ENCODE peak calls at places on chromosomes 16 and 17, in six cellular contexts. One of them, this sample, is unnamed.

GRCh38 chr17:49101054-49101534 is 31.5 kb upstream of the B4GALNT2 start:
- DNase-seq in left ventricle myocardium inferior: no peak
- DNase-seq in lower leg skin: peak
- DNase-seq in transverse colon: no peak
- DNase-seq in neural progenitor cell: no peak
- DNase-seq in adipocyte: no peak
- DNase-seq in this sample: no peak

GRCh38 chr16:31134091-31134571 is 1.4 kb downstream of the PRSS8 start:
- DNase-seq in adipocyte: no peak
- DNase-seq in left ventricle myocardium inferior: no peak
- DNase-seq in lower leg skin: no peak
- DNase-seq in neural progenitor cell: no peak
- DNase-seq in transverse colon: no peak
- DNase-seq in this sample: no peak

GRCh38 chr16:19105891-19106624 is 7.7 kb upstream of the ITPRIPL2 start:
- DNase-seq in transverse colon: no peak
- DNase-seq in lower leg skin: peak
- DNase-seq in adipocyte: no peak
- DNase-seq in neural progenitor cell: no peak
- DNase-seq in left ventricle myocardium inferior: peak
- DNase-seq in this sample: no peak

GRCh38 chr17:16486373-16487250 is 5.4 kb downstream of the LRRC75A start:
- DNase-seq in neural progenitor cell: peak
- DNase-seq in left ventricle myocardium inferior: peak
- DNase-seq in adipocyte: peak
- DNase-seq in lower leg skin: peak
- DNase-seq in transverse colon: peak
- DNase-seq in this sample: peak

GRCh38 chr17:80899402-80900268 is 92.0 kb upstream of the CHMP6 start:
- DNase-seq in transverse colon: peak
- DNase-seq in neural progenitor cell: peak
- DNase-seq in adipocyte: peak
- DNase-seq in lower leg skin: no peak
- DNase-seq in left ventricle myocardium inferior: no peak
- DNase-seq in this sample: peak

GRCh38 chr16:27169511-27170071 is 33.7 kb upstream of the KDM8 start:
- DNase-seq in neural progenitor cell: peak
- DNase-seq in lower leg skin: no peak
- DNase-seq in transverse colon: peak
- DNase-seq in adipocyte: peak
- DNase-seq in left ventricle myocardium inferior: no peak
- DNase-seq in this sample: peak

GRCh38 chr16:89246383-89246902 is 28.9 kb downstream of the ZNF778 start:
- DNase-seq in transverse colon: no peak
- DNase-seq in left ventricle myocardium inferior: no peak
- DNase-seq in adipocyte: no peak
- DNase-seq in neural progenitor cell: no peak
- DNase-seq in lower leg skin: no peak
- DNase-seq in this sample: no peak

GRCh38 chr17:71441098-71441497 is 679.7 kb upstream of the SOX9 start:
- DNase-seq in transverse colon: no peak
- DNase-seq in neural progenitor cell: no peak
- DNase-seq in lower leg skin: no peak
- DNase-seq in adipocyte: peak
- DNase-seq in left ventricle myocardium inferior: no peak
- DNase-seq in this sample: peak

GRCh38 chr17:42276359-42276608 is at the start of gene STAT5B:
- DNase-seq in transverse colon: peak
- DNase-seq in lower leg skin: peak
- DNase-seq in adipocyte: peak
- DNase-seq in neural progenitor cell: peak
- DNase-seq in left ventricle myocardium inferior: peak
- DNase-seq in this sample: peak

GRCh38 chr16:84559311-84559932 is 55.0 kb upstream of the MEAK7 start:
- DNase-seq in left ventricle myocardium inferior: no peak
- DNase-seq in adipocyte: no peak
- DNase-seq in lower leg skin: no peak
- DNase-seq in neural progenitor cell: no peak
- DNase-seq in transverse colon: peak
- DNase-seq in this sample: no peak

DNA sequence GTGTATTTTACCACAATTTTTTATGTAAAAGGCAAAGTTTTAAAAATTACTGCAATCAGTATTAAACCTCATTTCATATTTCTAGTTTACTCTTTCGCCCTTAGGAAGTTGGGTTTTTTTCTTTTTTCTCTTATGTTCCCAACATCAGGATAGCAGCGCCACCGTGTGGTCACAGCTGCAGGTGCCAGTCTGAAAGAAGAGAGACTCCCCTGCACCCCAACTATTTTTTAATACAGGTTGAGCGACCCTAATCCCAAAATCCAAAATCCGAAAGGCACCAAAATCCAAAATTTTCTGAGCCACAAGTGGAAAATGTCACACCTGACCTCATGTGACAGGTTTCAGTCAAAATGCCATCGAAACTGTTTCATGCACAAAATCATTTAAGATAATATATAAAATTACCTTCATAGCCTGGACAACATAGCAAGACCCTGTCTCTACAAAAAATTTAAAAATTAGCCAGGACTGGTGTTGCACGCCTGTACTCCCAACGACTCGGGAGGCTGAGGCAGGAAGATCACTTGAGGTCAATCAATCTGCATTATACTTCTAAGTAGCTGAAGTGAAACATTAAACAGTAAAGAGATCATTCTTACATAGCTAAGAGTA is 21.8 kb upstream of the ASGR2 start:
- DNase-seq in adipocyte: peak
- DNase-seq in transverse colon: peak
- DNase-seq in neural progenitor cell: peak
- DNase-seq in left ventricle myocardium inferior: peak
- DNase-seq in lower leg skin: peak
- DNase-seq in this sample: peak
- H3K4me3 ChIP-seq in adipocyte: no peak
- H3K4me3 ChIP-seq in transverse colon: no peak
- H3K4me3 ChIP-seq in neural progenitor cell: no peak
- H3K4me3 ChIP-seq in left ventricle myocardium inferior: no peak
- H3K4me3 ChIP-seq in lower leg skin: no peak
- H3K4me3 ChIP-seq in this sample: no peak

GRCh38 chr17:55303008-55303493 is 38.3 kb downstream of the HLF start:
- DNase-seq in lower leg skin: no peak
- DNase-seq in transverse colon: no peak
- DNase-seq in neural progenitor cell: no peak
- DNase-seq in adipocyte: no peak
- DNase-seq in left ventricle myocardium inferior: no peak
- DNase-seq in this sample: no peak

GRCh38 chr17:55300479-55301290 is 35.9 kb downstream of the HLF start:
- DNase-seq in lower leg skin: no peak
- DNase-seq in left ventricle myocardium inferior: no peak
- DNase-seq in neural progenitor cell: no peak
- DNase-seq in transverse colon: no peak
- DNase-seq in adipocyte: no peak
- DNase-seq in this sample: no peak

GRCh38 chr17:55301521-55302406 is 37.0 kb downstream of the HLF start:
- DNase-seq in transverse colon: no peak
- DNase-seq in neural progenitor cell: no peak
- DNase-seq in adipocyte: peak
- DNase-seq in left ventricle myocardium inferior: no peak
- DNase-seq in lower leg skin: no peak
- DNase-seq in this sample: no peak

GRCh38 chr17:55303701-55304145 is 39.0 kb downstream of the HLF start:
- DNase-seq in adipocyte: peak
- DNase-seq in transverse colon: no peak
- DNase-seq in left ventricle myocardium inferior: no peak
- DNase-seq in neural progenitor cell: no peak
- DNase-seq in lower leg skin: no peak
- DNase-seq in this sample: no peak

GRCh38 chr17:55302407-55302787 is 37.6 kb downstream of the HLF start:
- DNase-seq in left ventricle myocardium inferior: no peak
- DNase-seq in transverse colon: no peak
- DNase-seq in adipocyte: no peak
- DNase-seq in lower leg skin: no peak
- DNase-seq in neural progenitor cell: no peak
- DNase-seq in this sample: no peak
- H3K4me3 ChIP-seq in left ventricle myocardium inferior: no peak
- H3K4me3 ChIP-seq in transverse colon: no peak
- H3K4me3 ChIP-seq in adipocyte: no peak
- H3K4me3 ChIP-seq in lower leg skin: no peak
- H3K4me3 ChIP-seq in neural progenitor cell: no peak
- H3K4me3 ChIP-seq in this sample: no peak

DNA sequence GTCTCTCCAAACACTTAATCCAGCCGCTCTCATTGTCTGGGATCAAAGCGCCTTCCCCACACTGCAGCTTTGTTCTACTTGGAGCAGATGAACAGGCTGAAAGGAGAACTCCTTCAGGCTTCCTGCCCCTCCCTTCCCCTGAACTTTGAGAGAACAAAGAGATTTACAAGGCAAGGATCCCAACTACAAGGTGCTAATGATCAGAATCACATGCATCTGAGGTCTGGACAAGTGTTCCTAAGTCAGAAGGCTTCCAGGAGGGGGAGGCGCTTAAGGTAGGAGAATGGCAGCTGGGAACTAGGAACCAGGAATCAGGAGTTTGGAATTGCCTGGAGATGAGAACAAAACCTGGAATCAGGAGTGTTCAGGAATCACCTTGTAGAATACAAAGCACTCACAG is 606.3 kb upstream of the CDH11 start:
- DNase-seq in transverse colon: no peak
- DNase-seq in left ventricle myocardium inferior: no peak
- DNase-seq in lower leg skin: no peak
- DNase-seq in neural progenitor cell: peak
- DNase-seq in adipocyte: no peak
- DNase-seq in this sample: no peak
- H3K4me3 ChIP-seq in transverse colon: no peak
- H3K4me3 ChIP-seq in left ventricle myocardium inferior: no peak
- H3K4me3 ChIP-seq in lower leg skin: no peak
- H3K4me3 ChIP-seq in neural progenitor cell: no peak
- H3K4me3 ChIP-seq in adipocyte: no peak
- H3K4me3 ChIP-seq in this sample: no peak

GRCh38 chr16:68689921-68690320 is 44.8 kb downstream of the CDH3 start:
- DNase-seq in adipocyte: no peak
- DNase-seq in neural progenitor cell: no peak
- DNase-seq in transverse colon: no peak
- DNase-seq in left ventricle myocardium inferior: no peak
- DNase-seq in lower leg skin: no peak
- DNase-seq in this sample: no peak
- H3K4me3 ChIP-seq in adipocyte: no peak
- H3K4me3 ChIP-seq in neural progenitor cell: no peak
- H3K4me3 ChIP-seq in transverse colon: no peak
- H3K4me3 ChIP-seq in left ventricle myocardium inferior: no peak
- H3K4me3 ChIP-seq in lower leg skin: no peak
- H3K4me3 ChIP-seq in this sample: no peak

GRCh38 chr16:68367440-68367839 is 56.6 kb downstream of the PRMT7 start:
- DNase-seq in left ventricle myocardium inferior: no peak
- DNase-seq in adipocyte: no peak
- DNase-seq in lower leg skin: no peak
- DNase-seq in neural progenitor cell: no peak
- DNase-seq in transverse colon: no peak
- DNase-seq in this sample: no peak
- H3K4me3 ChIP-seq in left ventricle myocardium inferior: no peak
- H3K4me3 ChIP-seq in adipocyte: no peak
- H3K4me3 ChIP-seq in lower leg skin: no peak
- H3K4me3 ChIP-seq in neural progenitor cell: no peak
- H3K4me3 ChIP-seq in transverse colon: no peak
- H3K4me3 ChIP-seq in this sample: no peak

DNA sequence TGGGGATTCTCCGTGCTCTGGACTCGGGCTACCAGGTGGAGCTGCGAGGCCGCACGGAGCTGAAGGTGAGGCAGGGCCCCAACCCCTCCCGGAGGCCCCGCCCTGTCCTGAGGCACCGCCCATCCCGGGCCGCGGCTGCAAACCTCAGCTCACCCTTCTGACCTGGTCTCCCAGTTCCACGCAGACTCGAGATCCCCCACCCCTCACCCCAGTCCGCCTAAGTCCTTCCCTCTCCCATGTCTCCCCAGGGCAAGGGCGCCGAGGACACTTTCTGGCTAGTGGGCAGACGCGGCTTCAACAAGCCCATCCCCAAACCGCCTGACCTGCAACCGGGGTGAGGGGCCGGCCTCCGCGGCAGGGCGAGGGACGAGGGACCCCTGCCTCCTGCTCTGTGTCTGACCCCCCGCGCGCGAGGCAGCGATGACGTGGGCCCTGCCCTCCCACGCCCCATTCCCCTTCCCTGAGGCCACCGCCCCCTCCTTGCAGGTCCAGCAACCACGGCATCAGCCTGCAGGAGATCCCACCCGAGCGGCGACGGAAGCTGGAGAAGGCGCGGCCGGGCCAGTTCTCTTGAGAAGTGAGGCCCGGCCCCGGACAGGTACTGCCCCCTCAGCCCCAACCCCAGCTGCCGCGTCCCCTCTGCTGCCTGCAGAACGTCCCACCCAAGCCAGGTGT is 13.7 kb downstream of the GUCY2D start:
- DNase-seq in left ventricle myocardium inferior: no peak
- DNase-seq in transverse colon: peak
- DNase-seq in adipocyte: no peak
- DNase-seq in lower leg skin: peak
- DNase-seq in neural progenitor cell: peak
- DNase-seq in this sample: no peak
- H3K4me3 ChIP-seq in left ventricle myocardium inferior: peak
- H3K4me3 ChIP-seq in transverse colon: peak
- H3K4me3 ChIP-seq in adipocyte: peak
- H3K4me3 ChIP-seq in lower leg skin: peak
- H3K4me3 ChIP-seq in neural progenitor cell: peak
- H3K4me3 ChIP-seq in this sample: no peak

GRCh38 chr17:36592711-36593321 is 1.1 kb downstream of the DHRS11 start:
- DNase-seq in neural progenitor cell: no peak
- DNase-seq in left ventricle myocardium inferior: no peak
- DNase-seq in lower leg skin: peak
- DNase-seq in adipocyte: no peak
- DNase-seq in transverse colon: peak
- DNase-seq in this sample: no peak
- H3K4me3 ChIP-seq in neural progenitor cell: peak
- H3K4me3 ChIP-seq in left ventricle myocardium inferior: peak
- H3K4me3 ChIP-seq in lower leg skin: no peak
- H3K4me3 ChIP-seq in adipocyte: peak
- H3K4me3 ChIP-seq in transverse colon: peak
- H3K4me3 ChIP-seq in this sample: peak